ENCODE peak calls at places on chromosomes 2 and 18, in four cellular contexts. Z, Y, O and U are unnamed samples.

GRCh38 chr2:8850845-8851244 is 13.4 kb upstream of the KIDINS220 start:
- DNase-seq in Z (no peak), O (no peak), Y (no peak), U (no peak)

GRCh38 chr2:161052214-161052613 is 108.0 kb upstream of the TANK start:
- DNase-seq in O (no peak), Z (no peak), Y (no peak), U (no peak)

GRCh38 chr2:26970928-26971627 is 641 bp downstream of the MAPRE3 start:
- DNase-seq in Y (no peak), O (peak), Z (peak), U (no peak)

GRCh38 chr2:161351678-161352077 is 43.5 kb downstream of the PSMD14 start:
- DNase-seq in O (no peak), Y (no peak), Z (no peak), U (no peak)

GRCh38 chr2:144444418-144444817 is 75.5 kb downstream of the ZEB2 start:
- DNase-seq in O (no peak), Y (no peak), Z (no peak), U (no peak)

GRCh38 chr2:145230546-145230945 is 710.6 kb upstream of the ZEB2 start:
- DNase-seq in Y (no peak), Z (peak), O (no peak), U (no peak)

GRCh38 chr18:28766721-28767120 is 589.8 kb upstream of the CDH2 start:
- DNase-seq in O (no peak), Y (no peak), Z (peak), U (no peak)

GRCh38 chr2:165239230-165239629 is at the start of gene SCN2A:
- DNase-seq in O (no peak), Z (peak), Y (no peak), U (no peak)

GRCh38 chr2:47429795-47430194 is 26.8 kb downstream of the MSH2 start:
- DNase-seq in Y (no peak), O (no peak), Z (peak), U (no peak)

GRCh38 chr18:3124822-3125221 is 94.9 kb downstream of the MYOM1 start:
- DNase-seq in Z (no peak), Y (no peak), O (no peak), U (no peak)

GRCh38 chr2:107025869-107026380 is 140.0 kb upstream of the ST6GAL2 start:
- DNase-seq in O (no peak), Y (no peak), Z (peak), U (no peak)

GRCh38 chr2:177796644-177797415 is 275.7 kb downstream of the PDE11A start:
- DNase-seq in Y (no peak), O (no peak), Z (no peak), U (no peak)

GRCh38 chr2:231933916-231934401 is 7.8 kb upstream of the NPPC start:
- DNase-seq in Y (peak), O (no peak), Z (no peak), U (no peak)

GRCh38 chr2:206085742-206086445 is at the start of gene INO80D:
- DNase-seq in Z (peak), O (peak), Y (peak), U (peak)
- TF ChIP-seq POLR2A in Z (peak), O (peak), Y (peak), U (peak)

GRCh38 chr2:216502776-216503629 is 4.4 kb downstream of the RPL37A start:
- DNase-seq in Y (no peak), Z (no peak), O (no peak), U (no peak)

GRCh38 chr2:216503697-216504375 is 5.2 kb downstream of the RPL37A start:
- DNase-seq in Z (no peak), Y (no peak), O (no peak), U (no peak)

GRCh38 chr2:216505133-216506106 is 6.8 kb downstream of the RPL37A start:
- DNase-seq in Z (no peak), Y (no peak), O (no peak), U (no peak)

GRCh38 chr2:216501854-216502253 is 3.2 kb downstream of the RPL37A start:
- DNase-seq in Y (no peak), O (no peak), Z (no peak), U (no peak)

DNA sequence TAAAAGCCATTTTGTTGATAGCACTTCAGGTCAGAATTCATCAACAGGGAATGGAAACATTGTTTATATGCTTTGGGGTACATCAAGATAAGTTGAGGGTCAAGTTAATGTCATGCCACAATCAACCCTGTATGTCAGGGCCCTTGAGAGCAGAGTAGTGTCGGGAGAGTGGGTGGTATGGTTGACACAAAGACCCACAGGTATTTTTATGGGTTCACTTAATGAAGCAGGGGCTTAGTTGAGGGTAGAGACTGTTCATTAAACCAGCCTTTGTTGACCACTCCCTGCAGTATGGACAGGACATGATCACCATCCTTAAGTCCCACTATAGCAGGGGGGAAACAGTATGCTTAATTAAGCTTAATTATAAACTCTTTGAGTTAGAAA is 5.7 kb downstream of the RPL37A start:
- DNase-seq in O (no peak), Z (no peak), Y (no peak), U (no peak)
- TF ChIP-seq POLR2A in O (no peak), Z (no peak), Y (no peak), U (no peak)

GRCh38 chr2:18559941-18560796 is at the start of gene RDH14:
- DNase-seq in O (peak), Z (peak), Y (peak), U (peak)
- TF ChIP-seq POLR2A in O (peak), Z (peak), Y (peak), U (peak)

DNA sequence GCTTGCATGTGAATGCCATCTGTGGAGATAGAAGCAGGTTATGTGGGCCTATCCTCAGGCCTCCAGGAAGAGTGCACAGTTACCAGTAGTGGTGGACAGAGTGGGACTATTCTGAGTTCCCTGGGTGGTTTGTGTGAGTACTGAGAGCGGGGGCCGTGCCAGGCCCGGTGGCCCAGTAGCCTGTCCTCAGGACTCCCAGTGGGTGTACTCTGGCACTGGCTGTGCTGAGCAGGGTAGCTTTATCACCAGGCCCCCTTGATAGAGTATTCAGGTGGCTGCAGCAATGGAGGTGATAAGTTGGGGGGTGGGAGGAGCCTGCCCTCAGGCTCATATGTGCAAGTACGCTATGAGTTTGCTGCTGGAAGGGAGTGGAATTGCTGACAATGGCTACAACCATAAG is 979.0 kb upstream of the PIK3C3 start:
- DNase-seq in O (no peak), Z (no peak), Y (no peak), U (no peak)
- TF ChIP-seq POLR2A in O (no peak), Z (no peak), Y (no peak), U (no peak)

GRCh38 chr2:157411624-157412336 is 32.1 kb downstream of the CYTIP start:
- DNase-seq in Z (no peak), Y (no peak), O (no peak), U (no peak)

GRCh38 chr2:157418215-157418614 is 25.7 kb downstream of the CYTIP start:
- DNase-seq in Z (no peak), Y (no peak), O (no peak), U (no peak)

GRCh38 chr2:157414050-157414449 is 29.8 kb downstream of the CYTIP start:
- DNase-seq in O (no peak), Z (no peak), Y (no peak), U (no peak)

GRCh38 chr2:157415632-157416101 is 28.2 kb downstream of the CYTIP start:
- DNase-seq in Y (no peak), O (no peak), Z (no peak), U (no peak)

DNA sequence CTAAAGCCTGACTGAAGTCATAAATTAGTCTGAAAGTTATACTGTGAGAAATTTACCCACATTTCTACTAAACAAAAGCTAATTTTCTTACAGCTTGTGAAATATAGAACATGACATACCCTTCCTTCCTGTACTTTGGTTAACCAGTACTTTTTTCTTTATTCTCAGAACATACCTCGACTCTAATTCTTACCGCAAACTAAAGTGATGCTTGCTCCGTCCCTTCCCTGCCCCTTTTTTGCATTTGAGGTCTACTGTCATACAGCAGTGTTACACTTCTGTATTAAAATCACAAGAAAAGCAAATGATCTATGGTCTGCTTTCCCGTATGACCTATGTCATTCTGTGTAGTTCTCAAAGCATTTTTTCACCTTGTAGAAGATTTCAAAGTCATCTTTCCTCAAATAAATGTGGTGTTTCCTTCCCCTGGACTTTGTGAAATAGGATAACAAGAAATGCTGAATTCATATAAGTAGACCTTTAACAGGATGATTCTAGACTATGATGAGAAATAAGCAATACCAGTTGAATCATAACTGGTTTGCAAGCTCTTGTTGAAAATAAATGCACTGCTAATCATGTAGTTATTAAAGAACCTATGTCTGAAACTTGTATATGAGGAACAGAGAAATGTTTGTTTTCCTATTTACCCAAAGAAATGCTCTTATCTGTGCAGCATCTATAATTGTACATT is 30.4 kb downstream of the CYTIP start:
- DNase-seq in Z (no peak), Y (no peak), O (no peak), U (no peak)
- TF ChIP-seq POLR2A in Z (no peak), Y (no peak), O (no peak), U (no peak)

GRCh38 chr18:37493352-37493935 is 72.2 kb downstream of the CELF4 start:
- DNase-seq in O (no peak), Y (no peak), Z (no peak), U (no peak)

GRCh38 chr18:37494406-37494805 is 71.2 kb downstream of the CELF4 start:
- DNase-seq in Z (no peak), O (no peak), Y (no peak), U (no peak)

GRCh38 chr18:37491526-37491925 is 74.1 kb downstream of the CELF4 start:
- DNase-seq in Z (no peak), Y (no peak), O (no peak), U (no peak)

GRCh38 chr18:37495354-37495753 is 70.2 kb downstream of the CELF4 start:
- DNase-seq in Z (no peak), Y (no peak), O (no peak), U (no peak)

GRCh38 chr18:37492952-37493351 is 72.6 kb downstream of the CELF4 start:
- DNase-seq in Z (no peak), Y (no peak), O (no peak), U (no peak)
- TF ChIP-seq POLR2A in Z (no peak), Y (no peak), O (no peak), U (no peak)